ENCODE peak calls at places on chromosomes 12 and 14, in eight cellular contexts. One of them, this sample, is unnamed.

GRCh38 chr14:38405851-38406630 is 150.1 kb upstream of the CLEC14A start:
- DNase-seq in thyroid gland: no peak
- DNase-seq in H1: no peak
- DNase-seq in IMR-90: peak; percentile 66
- DNase-seq in stomach: no peak
- DNase-seq in Peyer's patch: no peak
- DNase-seq in testis: no peak
- DNase-seq in lower leg skin: no peak
- DNase-seq in this sample: no peak

GRCh38 chr14:75979071-75979571 is 2.7 kb downstream of the TGFB3 start:
- DNase-seq in thyroid gland: no peak
- DNase-seq in H1: no peak
- DNase-seq in IMR-90: peak; percentile 38
- DNase-seq in stomach: no peak
- DNase-seq in Peyer's patch: peak; percentile 57
- DNase-seq in testis: peak; percentile 46
- DNase-seq in lower leg skin: peak; percentile 85
- DNase-seq in this sample: no peak

GRCh38 chr12:98464155-98464554 is 51.2 kb upstream of the TMPO start:
- DNase-seq in thyroid gland: no peak
- DNase-seq in H1: no peak
- DNase-seq in IMR-90: peak; percentile 31
- DNase-seq in stomach: no peak
- DNase-seq in Peyer's patch: no peak
- DNase-seq in testis: no peak
- DNase-seq in lower leg skin: no peak
- DNase-seq in this sample: no peak

GRCh38 chr14:76131071-76131985 is 20.4 kb upstream of the GPATCH2L start:
- DNase-seq in thyroid gland: no peak
- DNase-seq in H1: no peak
- DNase-seq in IMR-90: no peak
- DNase-seq in stomach: no peak
- DNase-seq in Peyer's patch: no peak
- DNase-seq in testis: no peak
- DNase-seq in lower leg skin: peak; percentile 68
- DNase-seq in this sample: no peak

GRCh38 chr12:25014961-25015360 is 66.1 kb upstream of the BCAT1 start:
- DNase-seq in thyroid gland: no peak
- DNase-seq in H1: no peak
- DNase-seq in IMR-90: peak; percentile 61
- DNase-seq in stomach: no peak
- DNase-seq in Peyer's patch: no peak
- DNase-seq in testis: no peak
- DNase-seq in lower leg skin: no peak
- DNase-seq in this sample: no peak

GRCh38 chr14:54189358-54190354 is 207.2 kb upstream of the CDKN3 start:
- DNase-seq in thyroid gland: no peak
- DNase-seq in H1: no peak
- DNase-seq in IMR-90: peak; percentile 83
- DNase-seq in stomach: no peak
- DNase-seq in Peyer's patch: no peak
- DNase-seq in testis: no peak
- DNase-seq in lower leg skin: no peak
- DNase-seq in this sample: no peak

GRCh38 chr12:52496054-52496453 is 3.0 kb upstream of the KRT6A start:
- DNase-seq in thyroid gland: no peak
- DNase-seq in H1: no peak
- DNase-seq in IMR-90: no peak
- DNase-seq in stomach: no peak
- DNase-seq in Peyer's patch: no peak
- DNase-seq in testis: no peak
- DNase-seq in lower leg skin: no peak
- DNase-seq in this sample: no peak

GRCh38 chr14:72678360-72678759 is 215.5 kb downstream of the DPF3 start:
- DNase-seq in thyroid gland: no peak
- DNase-seq in H1: no peak
- DNase-seq in IMR-90: peak; percentile 87
- DNase-seq in stomach: no peak
- DNase-seq in Peyer's patch: no peak
- DNase-seq in testis: no peak
- DNase-seq in lower leg skin: no peak
- DNase-seq in this sample: no peak

GRCh38 chr12:53191885-53192530 is 11.3 kb upstream of the CSAD start:
- DNase-seq in thyroid gland: no peak
- DNase-seq in H1: no peak
- DNase-seq in IMR-90: no peak
- DNase-seq in stomach: no peak
- DNase-seq in Peyer's patch: no peak
- DNase-seq in testis: no peak
- DNase-seq in lower leg skin: peak; percentile 76
- DNase-seq in this sample: no peak

GRCh38 chr12:123973552-123974341 is 732 bp downstream of the ZNF664 start:
- DNase-seq in thyroid gland: peak; percentile 64
- DNase-seq in H1: no peak
- DNase-seq in IMR-90: peak; percentile 10
- DNase-seq in stomach: peak; percentile 52
- DNase-seq in Peyer's patch: peak; percentile 68
- DNase-seq in testis: peak; percentile 64
- DNase-seq in lower leg skin: peak; percentile 87
- DNase-seq in this sample: peak; percentile 60

GRCh38 chr12:43294881-43295280 is 257.1 kb downstream of the ADAMTS20 start:
- DNase-seq in thyroid gland: no peak
- DNase-seq in H1: no peak
- DNase-seq in IMR-90: no peak
- DNase-seq in stomach: no peak
- DNase-seq in Peyer's patch: no peak
- DNase-seq in testis: no peak
- DNase-seq in lower leg skin: no peak
- DNase-seq in this sample: no peak

GRCh38 chr14:20501346-20501745 is 4.0 kb upstream of the RNASE10 start:
- DNase-seq in thyroid gland: no peak
- DNase-seq in H1: no peak
- DNase-seq in IMR-90: peak; percentile 25
- DNase-seq in stomach: no peak
- DNase-seq in Peyer's patch: no peak
- DNase-seq in testis: no peak
- DNase-seq in lower leg skin: no peak
- DNase-seq in this sample: no peak

GRCh38 chr12:24955389-24955788 is 6.5 kb upstream of the BCAT1 start:
- DNase-seq in thyroid gland: no peak
- DNase-seq in H1: no peak
- DNase-seq in IMR-90: no peak
- DNase-seq in stomach: no peak
- DNase-seq in Peyer's patch: no peak
- DNase-seq in testis: no peak
- DNase-seq in lower leg skin: no peak
- DNase-seq in this sample: no peak

GRCh38 chr12:124493809-124494750 is 73.3 kb downstream of the NCOR2 start:
- DNase-seq in thyroid gland: no peak
- DNase-seq in H1: no peak
- DNase-seq in IMR-90: no peak
- DNase-seq in stomach: no peak
- DNase-seq in Peyer's patch: no peak
- DNase-seq in testis: no peak
- DNase-seq in lower leg skin: no peak
- DNase-seq in this sample: peak; percentile 20

GRCh38 chr14:68841030-68841809 is 48.4 kb upstream of the ZFP36L1 start:
- DNase-seq in thyroid gland: no peak
- DNase-seq in H1: no peak
- DNase-seq in IMR-90: peak; percentile 71
- DNase-seq in stomach: no peak
- DNase-seq in Peyer's patch: no peak
- DNase-seq in testis: no peak
- DNase-seq in lower leg skin: no peak
- DNase-seq in this sample: no peak

GRCh38 chr14:24434676-24435075 is 4.9 kb downstream of the KHNYN start:
- DNase-seq in thyroid gland: no peak
- DNase-seq in H1: no peak
- DNase-seq in IMR-90: no peak
- DNase-seq in stomach: no peak
- DNase-seq in Peyer's patch: no peak
- DNase-seq in testis: no peak
- DNase-seq in lower leg skin: no peak
- DNase-seq in this sample: no peak

GRCh38 chr14:24430143-24430681 is 458 bp downstream of the KHNYN start:
- DNase-seq in thyroid gland: peak; percentile 78
- DNase-seq in H1: no peak
- DNase-seq in IMR-90: peak; percentile 66
- DNase-seq in stomach: peak; percentile 72
- DNase-seq in Peyer's patch: no peak
- DNase-seq in testis: peak; percentile 87
- DNase-seq in lower leg skin: peak; percentile 95
- DNase-seq in this sample: peak; percentile 89

GRCh38 chr14:24430682-24431568 is 1.2 kb downstream of the KHNYN start:
- DNase-seq in thyroid gland: peak; percentile 32
- DNase-seq in H1: no peak
- DNase-seq in IMR-90: peak; percentile 59
- DNase-seq in stomach: peak; percentile 27
- DNase-seq in Peyer's patch: peak; percentile 36
- DNase-seq in testis: peak; percentile 74
- DNase-seq in lower leg skin: no peak
- DNase-seq in this sample: no peak

GRCh38 chr14:24431569-24432258 is 2.0 kb downstream of the KHNYN start:
- DNase-seq in thyroid gland: peak; percentile 87
- DNase-seq in H1: peak; percentile 95
- DNase-seq in IMR-90: peak; percentile 91
- DNase-seq in stomach: peak; percentile 93
- DNase-seq in Peyer's patch: peak; percentile 91
- DNase-seq in testis: peak; percentile 93
- DNase-seq in lower leg skin: peak; percentile 96
- DNase-seq in this sample: peak; percentile 97

DNA sequence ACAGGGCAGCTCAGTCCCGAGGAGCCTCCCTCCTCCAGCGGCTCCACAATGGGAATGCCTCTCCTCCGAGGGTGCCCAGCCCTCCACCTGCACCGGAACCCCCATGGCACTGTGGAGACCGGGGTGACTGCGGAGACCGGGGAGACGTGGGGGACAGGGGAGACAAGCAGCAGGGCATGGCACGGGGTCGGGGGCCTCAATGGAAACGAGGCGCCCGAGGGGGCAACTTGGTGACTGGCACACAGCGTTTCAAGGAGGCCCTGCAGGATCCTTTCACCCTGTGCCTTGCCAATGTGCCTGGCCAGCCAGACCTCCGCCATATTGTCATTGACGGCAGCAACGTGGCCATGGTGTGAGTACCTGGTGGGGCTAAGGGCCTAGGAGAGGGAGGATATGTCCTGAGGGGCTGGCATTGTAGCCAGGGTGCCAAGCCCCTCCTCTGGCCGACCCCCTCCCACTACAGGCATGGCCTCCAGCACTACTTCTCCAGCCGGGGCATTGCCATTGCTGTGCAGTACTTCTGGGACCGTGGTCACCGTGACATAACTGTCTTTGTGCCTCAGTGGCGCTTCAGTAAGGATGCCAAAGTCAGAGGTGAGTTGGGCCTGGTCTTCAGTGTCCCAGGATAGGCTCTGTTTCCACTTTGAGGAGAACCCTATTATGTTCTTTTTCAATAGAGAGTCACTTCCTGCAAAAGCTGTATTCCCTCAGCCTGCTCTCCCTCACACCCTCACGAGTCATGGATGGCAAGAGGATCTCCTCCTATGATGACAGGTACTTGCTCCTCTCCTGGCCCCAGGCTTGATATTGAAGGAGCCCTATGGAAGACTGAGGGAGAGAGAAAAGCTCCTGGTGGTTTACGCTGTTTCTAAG is 2.7 kb downstream of the KHNYN start:
- DNase-seq in thyroid gland: no peak
- DNase-seq in H1: no peak
- DNase-seq in IMR-90: peak; percentile 26
- DNase-seq in stomach: no peak
- DNase-seq in Peyer's patch: no peak
- DNase-seq in testis: no peak
- DNase-seq in lower leg skin: no peak
- DNase-seq in this sample: no peak
- TF ChIP-seq POLR2A in thyroid gland: no peak
- TF ChIP-seq POLR2A in H1: no peak
- TF ChIP-seq POLR2A in IMR-90: no peak
- TF ChIP-seq POLR2A in stomach: no peak
- TF ChIP-seq POLR2A in Peyer's patch: no peak
- TF ChIP-seq POLR2A in testis: no peak
- TF ChIP-seq POLR2A in lower leg skin: no peak
- TF ChIP-seq POLR2A in this sample: no peak

DNA sequence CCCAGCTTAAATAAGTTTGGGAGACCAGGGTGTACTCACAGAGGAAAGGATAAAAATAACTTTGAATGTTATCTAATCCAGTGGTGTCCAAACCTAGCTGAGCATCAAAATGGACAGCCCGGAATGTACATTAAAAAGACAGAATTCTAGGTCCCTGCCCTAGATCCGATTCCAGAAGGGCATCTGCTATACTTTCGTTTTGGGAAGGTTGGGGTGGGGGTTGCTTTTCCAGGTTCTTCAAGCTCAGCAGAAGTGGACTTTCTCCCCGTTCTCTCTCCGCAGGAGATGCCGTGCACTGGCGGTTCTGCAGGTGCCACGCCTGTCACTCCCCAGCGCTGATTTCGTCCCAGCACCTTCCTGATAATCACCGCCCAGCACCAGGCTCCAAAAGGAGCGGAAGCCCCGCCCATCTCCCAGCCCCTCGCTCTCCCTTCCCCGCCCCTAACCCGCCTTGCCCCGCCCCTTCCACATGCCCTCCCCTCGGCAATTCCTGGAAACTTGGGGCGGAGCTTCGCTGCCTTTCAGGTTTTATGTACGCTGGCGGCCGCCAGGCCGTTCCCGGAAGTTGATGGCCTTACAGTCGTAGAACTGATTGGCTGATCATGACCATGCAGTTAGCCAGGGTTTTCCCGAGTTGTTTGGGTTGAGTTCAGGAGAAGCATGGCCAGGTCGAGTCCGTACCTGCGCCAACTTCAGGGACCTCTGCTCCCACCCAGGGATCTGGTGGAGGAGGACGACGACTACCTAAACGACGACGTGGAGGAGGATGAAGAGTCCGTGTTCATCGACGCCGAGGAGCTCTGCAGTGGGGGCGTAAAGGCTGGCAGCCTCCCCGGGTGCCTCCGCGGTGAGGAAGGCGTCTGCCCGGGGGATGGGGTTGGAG is at the start of gene HELB:
- DNase-seq in thyroid gland: peak; percentile 98
- DNase-seq in H1: peak; percentile 96
- DNase-seq in IMR-90: peak; percentile 95
- DNase-seq in stomach: peak; percentile 100
- DNase-seq in Peyer's patch: peak; percentile 100
- DNase-seq in testis: peak; percentile 99
- DNase-seq in lower leg skin: peak; percentile 99
- DNase-seq in this sample: peak; percentile 96
- TF ChIP-seq POLR2A in thyroid gland: no peak
- TF ChIP-seq POLR2A in H1: peak; percentile 94
- TF ChIP-seq POLR2A in IMR-90: no peak
- TF ChIP-seq POLR2A in stomach: no peak
- TF ChIP-seq POLR2A in Peyer's patch: peak; percentile 71
- TF ChIP-seq POLR2A in testis: no peak
- TF ChIP-seq POLR2A in lower leg skin: no peak
- TF ChIP-seq POLR2A in this sample: peak; percentile 75

GRCh38 chr12:1594295-1595025 is at the start of gene FBXL14:
- DNase-seq in thyroid gland: peak; percentile 93
- DNase-seq in H1: no peak
- DNase-seq in IMR-90: peak; percentile 79
- DNase-seq in stomach: peak; percentile 90
- DNase-seq in Peyer's patch: peak; percentile 91
- DNase-seq in testis: peak; percentile 94
- DNase-seq in lower leg skin: peak; percentile 97
- DNase-seq in this sample: peak; percentile 92
- TF ChIP-seq POLR2A in thyroid gland: peak; percentile 18
- TF ChIP-seq POLR2A in H1: peak; percentile 28
- TF ChIP-seq POLR2A in IMR-90: no peak
- TF ChIP-seq POLR2A in stomach: no peak
- TF ChIP-seq POLR2A in Peyer's patch: peak; percentile 36
- TF ChIP-seq POLR2A in testis: no peak
- TF ChIP-seq POLR2A in lower leg skin: no peak
- TF ChIP-seq POLR2A in this sample: peak; percentile 52

GRCh38 chr14:34875031-34875922 is at the start of gene BAZ1A:
- DNase-seq in thyroid gland: peak; percentile 74
- DNase-seq in H1: no peak
- DNase-seq in IMR-90: peak; percentile 91
- DNase-seq in stomach: peak; percentile 64
- DNase-seq in Peyer's patch: peak; percentile 80
- DNase-seq in testis: peak; percentile 80
- DNase-seq in lower leg skin: peak; percentile 95
- DNase-seq in this sample: peak; percentile 81
- TF ChIP-seq POLR2A in thyroid gland: peak; percentile 27
- TF ChIP-seq POLR2A in H1: peak; percentile 65
- TF ChIP-seq POLR2A in IMR-90: peak; percentile 91
- TF ChIP-seq POLR2A in stomach: no peak
- TF ChIP-seq POLR2A in Peyer's patch: peak; percentile 97
- TF ChIP-seq POLR2A in testis: peak; percentile 26
- TF ChIP-seq POLR2A in lower leg skin: peak; percentile 59
- TF ChIP-seq POLR2A in this sample: peak; percentile 91

This sample was measured in erythroblast.